ENCODE peak calls at places on chromosomes 11 and 22, in eight cellular contexts. One of them, this sample, is unnamed.
A peak's percentile ranks its signal among the peaks of the same experiment; 100 is the strongest.

GRCh38 chr11:10633261-10633660 is 60.3 kb downstream of the IRAG1 start:
- DNase-seq in GM23338: no peak
- DNase-seq in kidney glomerular epithelial cell: no peak
- DNase-seq in DMS153: no peak
- DNase-seq in activated CD4-positive, CD25-positive, alpha-beta regulatory T cell: no peak
- DNase-seq in SK-MEL-5: no peak
- DNase-seq in right cardiac atrium: no peak
- DNase-seq in Daoy: no peak
- DNase-seq in this sample: no peak

GRCh38 chr11:112885744-112886706 is 75.2 kb upstream of the NCAM1 start:
- DNase-seq in GM23338: no peak
- DNase-seq in kidney glomerular epithelial cell: no peak
- DNase-seq in DMS153: peak; percentile 5
- DNase-seq in activated CD4-positive, CD25-positive, alpha-beta regulatory T cell: no peak
- DNase-seq in SK-MEL-5: no peak
- DNase-seq in right cardiac atrium: no peak
- DNase-seq in Daoy: no peak
- DNase-seq in this sample: no peak

GRCh38 chr22:21051145-21051835 is 5.5 kb downstream of the LRRC74B start:
- DNase-seq in GM23338: no peak
- DNase-seq in kidney glomerular epithelial cell: no peak
- DNase-seq in DMS153: no peak
- DNase-seq in activated CD4-positive, CD25-positive, alpha-beta regulatory T cell: no peak
- DNase-seq in SK-MEL-5: no peak
- DNase-seq in right cardiac atrium: no peak
- DNase-seq in Daoy: no peak
- DNase-seq in this sample: no peak

GRCh38 chr22:44583854-44584253 is 85.8 kb upstream of the RTL6 start:
- DNase-seq in GM23338: peak; percentile 36
- DNase-seq in kidney glomerular epithelial cell: no peak
- DNase-seq in DMS153: no peak
- DNase-seq in activated CD4-positive, CD25-positive, alpha-beta regulatory T cell: no peak
- DNase-seq in SK-MEL-5: no peak
- DNase-seq in right cardiac atrium: no peak
- DNase-seq in Daoy: no peak
- DNase-seq in this sample: no peak

GRCh38 chr11:64675417-64676252 is 47.4 kb downstream of the NRXN2 start:
- DNase-seq in GM23338: no peak
- DNase-seq in kidney glomerular epithelial cell: no peak
- DNase-seq in DMS153: peak; percentile 63
- DNase-seq in activated CD4-positive, CD25-positive, alpha-beta regulatory T cell: no peak
- DNase-seq in SK-MEL-5: peak; percentile 65
- DNase-seq in right cardiac atrium: peak; percentile 89
- DNase-seq in Daoy: peak; percentile 81
- DNase-seq in this sample: peak; percentile 42

GRCh38 chr22:25702046-25702445 is 39.9 kb upstream of the MYO18B start:
- DNase-seq in GM23338: no peak
- DNase-seq in kidney glomerular epithelial cell: peak; percentile 1
- DNase-seq in DMS153: no peak
- DNase-seq in activated CD4-positive, CD25-positive, alpha-beta regulatory T cell: no peak
- DNase-seq in SK-MEL-5: peak; percentile 57
- DNase-seq in right cardiac atrium: no peak
- DNase-seq in Daoy: no peak
- DNase-seq in this sample: no peak

GRCh38 chr11:2528301-2529050 is 83.7 kb downstream of the KCNQ1 start:
- DNase-seq in GM23338: no peak
- DNase-seq in kidney glomerular epithelial cell: no peak
- DNase-seq in DMS153: no peak
- DNase-seq in activated CD4-positive, CD25-positive, alpha-beta regulatory T cell: no peak
- DNase-seq in SK-MEL-5: no peak
- DNase-seq in right cardiac atrium: peak; percentile 6
- DNase-seq in Daoy: no peak
- DNase-seq in this sample: no peak

GRCh38 chr11:121054266-121054665 is 30.4 kb downstream of the TBCEL start:
- DNase-seq in GM23338: no peak
- DNase-seq in kidney glomerular epithelial cell: no peak
- DNase-seq in DMS153: no peak
- DNase-seq in activated CD4-positive, CD25-positive, alpha-beta regulatory T cell: no peak
- DNase-seq in SK-MEL-5: no peak
- DNase-seq in right cardiac atrium: no peak
- DNase-seq in Daoy: no peak
- DNase-seq in this sample: no peak

GRCh38 chr11:68551777-68552176 is 91.2 kb downstream of the PPP6R3 start:
- DNase-seq in GM23338: no peak
- DNase-seq in kidney glomerular epithelial cell: no peak
- DNase-seq in DMS153: no peak
- DNase-seq in activated CD4-positive, CD25-positive, alpha-beta regulatory T cell: no peak
- DNase-seq in SK-MEL-5: no peak
- DNase-seq in right cardiac atrium: no peak
- DNase-seq in Daoy: no peak
- DNase-seq in this sample: no peak

GRCh38 chr11:128392259-128392658 is 195.1 kb downstream of the ETS1 start:
- DNase-seq in GM23338: no peak
- DNase-seq in kidney glomerular epithelial cell: no peak
- DNase-seq in DMS153: no peak
- DNase-seq in activated CD4-positive, CD25-positive, alpha-beta regulatory T cell: no peak
- DNase-seq in SK-MEL-5: no peak
- DNase-seq in right cardiac atrium: no peak
- DNase-seq in Daoy: no peak
- DNase-seq in this sample: no peak

GRCh38 chr22:24683671-24684070 is 80.7 kb downstream of the GGT1 start:
- DNase-seq in GM23338: no peak
- DNase-seq in kidney glomerular epithelial cell: no peak
- DNase-seq in DMS153: no peak
- DNase-seq in activated CD4-positive, CD25-positive, alpha-beta regulatory T cell: no peak
- DNase-seq in SK-MEL-5: peak; percentile 42
- DNase-seq in right cardiac atrium: no peak
- DNase-seq in Daoy: peak; percentile 43
- DNase-seq in this sample: no peak

GRCh38 chr11:113907155-113907554 is 2.6 kb downstream of the HTR3B start:
- DNase-seq in GM23338: no peak
- DNase-seq in kidney glomerular epithelial cell: no peak
- DNase-seq in DMS153: no peak
- DNase-seq in activated CD4-positive, CD25-positive, alpha-beta regulatory T cell: no peak
- DNase-seq in SK-MEL-5: no peak
- DNase-seq in right cardiac atrium: no peak
- DNase-seq in Daoy: no peak
- DNase-seq in this sample: no peak

GRCh38 chr11:47980907-47981621 is 705 bp downstream of the PTPRJ start:
- DNase-seq in GM23338: peak; percentile 83
- DNase-seq in kidney glomerular epithelial cell: peak; percentile 13
- DNase-seq in DMS153: no peak
- DNase-seq in activated CD4-positive, CD25-positive, alpha-beta regulatory T cell: no peak
- DNase-seq in SK-MEL-5: no peak
- DNase-seq in right cardiac atrium: peak; percentile 49
- DNase-seq in Daoy: peak; percentile 54
- DNase-seq in this sample: no peak

GRCh38 chr11:17792161-17792560 is 57.6 kb downstream of the KCNC1 start:
- DNase-seq in GM23338: no peak
- DNase-seq in kidney glomerular epithelial cell: no peak
- DNase-seq in DMS153: no peak
- DNase-seq in activated CD4-positive, CD25-positive, alpha-beta regulatory T cell: no peak
- DNase-seq in SK-MEL-5: no peak
- DNase-seq in right cardiac atrium: no peak
- DNase-seq in Daoy: no peak
- DNase-seq in this sample: no peak

GRCh38 chr11:60634151-60634550 is 65.3 kb upstream of the MS4A8 start:
- DNase-seq in GM23338: peak; percentile 74
- DNase-seq in kidney glomerular epithelial cell: no peak
- DNase-seq in DMS153: no peak
- DNase-seq in activated CD4-positive, CD25-positive, alpha-beta regulatory T cell: no peak
- DNase-seq in SK-MEL-5: peak; percentile 43
- DNase-seq in right cardiac atrium: no peak
- DNase-seq in Daoy: no peak
- DNase-seq in this sample: no peak

GRCh38 chr11:37352485-37352884 is 754.4 kb upstream of the RAG2 start:
- DNase-seq in GM23338: no peak
- DNase-seq in kidney glomerular epithelial cell: no peak
- DNase-seq in DMS153: no peak
- DNase-seq in activated CD4-positive, CD25-positive, alpha-beta regulatory T cell: no peak
- DNase-seq in SK-MEL-5: no peak
- DNase-seq in right cardiac atrium: no peak
- DNase-seq in Daoy: no peak
- DNase-seq in this sample: no peak

GRCh38 chr11:46277313-46277622 is 194 bp upstream of the CREB3L1 start:
- DNase-seq in GM23338: peak; percentile 81
- DNase-seq in kidney glomerular epithelial cell: peak; percentile 36
- DNase-seq in DMS153: no peak
- DNase-seq in activated CD4-positive, CD25-positive, alpha-beta regulatory T cell: no peak
- DNase-seq in SK-MEL-5: no peak
- DNase-seq in right cardiac atrium: no peak
- DNase-seq in Daoy: no peak
- DNase-seq in this sample: no peak

GRCh38 chr11:16001899-16002426 is 354.4 kb downstream of the SOX6 start:
- DNase-seq in GM23338: peak; percentile 6
- DNase-seq in kidney glomerular epithelial cell: peak; percentile 46
- DNase-seq in DMS153: peak; percentile 100
- DNase-seq in activated CD4-positive, CD25-positive, alpha-beta regulatory T cell: no peak
- DNase-seq in SK-MEL-5: peak; percentile 99
- DNase-seq in right cardiac atrium: no peak
- DNase-seq in Daoy: peak; percentile 88
- DNase-seq in this sample: no peak

GRCh38 chr22:45878051-45878764 is 98.8 kb downstream of the WNT7B start:
- DNase-seq in GM23338: no peak
- DNase-seq in kidney glomerular epithelial cell: no peak
- DNase-seq in DMS153: no peak
- DNase-seq in activated CD4-positive, CD25-positive, alpha-beta regulatory T cell: no peak
- DNase-seq in SK-MEL-5: no peak
- DNase-seq in right cardiac atrium: peak; percentile 23
- DNase-seq in Daoy: peak; percentile 2
- DNase-seq in this sample: no peak

GRCh38 chr11:92941676-92942571 is 27.5 kb upstream of the MTNR1B start:
- DNase-seq in GM23338: peak; percentile 70
- DNase-seq in kidney glomerular epithelial cell: peak; percentile 37
- DNase-seq in DMS153: no peak
- DNase-seq in activated CD4-positive, CD25-positive, alpha-beta regulatory T cell: no peak
- DNase-seq in SK-MEL-5: peak; percentile 46
- DNase-seq in right cardiac atrium: no peak
- DNase-seq in Daoy: no peak
- DNase-seq in this sample: no peak

GRCh38 chr11:46382644-46383403 is 1.4 kb downstream of the MDK start:
- DNase-seq in GM23338: peak; percentile 89
- DNase-seq in kidney glomerular epithelial cell: no peak
- DNase-seq in DMS153: peak; percentile 34
- DNase-seq in activated CD4-positive, CD25-positive, alpha-beta regulatory T cell: no peak
- DNase-seq in SK-MEL-5: peak; percentile 72
- DNase-seq in right cardiac atrium: no peak
- DNase-seq in Daoy: peak; percentile 60
- DNase-seq in this sample: no peak

GRCh38 chr11:8941341-8942103 is 1.3 kb downstream of the ASCL3 start:
- DNase-seq in GM23338: no peak
- DNase-seq in kidney glomerular epithelial cell: no peak
- DNase-seq in DMS153: no peak
- DNase-seq in activated CD4-positive, CD25-positive, alpha-beta regulatory T cell: no peak
- DNase-seq in SK-MEL-5: no peak
- DNase-seq in right cardiac atrium: no peak
- DNase-seq in Daoy: no peak
- DNase-seq in this sample: no peak

GRCh38 chr11:112082729-112083128 is 3.8 kb downstream of the TIMM8B start:
- DNase-seq in GM23338: no peak
- DNase-seq in kidney glomerular epithelial cell: no peak
- DNase-seq in DMS153: no peak
- DNase-seq in activated CD4-positive, CD25-positive, alpha-beta regulatory T cell: no peak
- DNase-seq in SK-MEL-5: peak; percentile 78
- DNase-seq in right cardiac atrium: no peak
- DNase-seq in Daoy: peak; percentile 27
- DNase-seq in this sample: no peak

GRCh38 chr11:62726156-62727006 is 876 bp downstream of the HNRNPUL2 start:
- DNase-seq in GM23338: no peak
- DNase-seq in kidney glomerular epithelial cell: no peak
- DNase-seq in DMS153: no peak
- DNase-seq in activated CD4-positive, CD25-positive, alpha-beta regulatory T cell: no peak
- DNase-seq in SK-MEL-5: no peak
- DNase-seq in right cardiac atrium: no peak
- DNase-seq in Daoy: no peak
- DNase-seq in this sample: no peak

GRCh38 chr11:134866215-134866614 is 454.2 kb upstream of the B3GAT1 start:
- DNase-seq in GM23338: no peak
- DNase-seq in kidney glomerular epithelial cell: no peak
- DNase-seq in DMS153: no peak
- DNase-seq in activated CD4-positive, CD25-positive, alpha-beta regulatory T cell: no peak
- DNase-seq in SK-MEL-5: no peak
- DNase-seq in right cardiac atrium: no peak
- DNase-seq in Daoy: no peak
- DNase-seq in this sample: no peak

GRCh38 chr22:33853200-33854097 is 66.8 kb downstream of the LARGE1 start:
- DNase-seq in GM23338: peak; percentile 64
- DNase-seq in kidney glomerular epithelial cell: peak; percentile 80
- DNase-seq in DMS153: peak; percentile 70
- DNase-seq in activated CD4-positive, CD25-positive, alpha-beta regulatory T cell: no peak
- DNase-seq in SK-MEL-5: peak; percentile 77
- DNase-seq in right cardiac atrium: peak; percentile 69
- DNase-seq in Daoy: peak; percentile 85
- DNase-seq in this sample: peak; percentile 35

GRCh38 chr11:118930152-118930712 is 4.5 kb upstream of the BCL9L start:
- DNase-seq in GM23338: peak; percentile 99
- DNase-seq in kidney glomerular epithelial cell: peak; percentile 69
- DNase-seq in DMS153: peak; percentile 93
- DNase-seq in activated CD4-positive, CD25-positive, alpha-beta regulatory T cell: peak; percentile 77
- DNase-seq in SK-MEL-5: peak; percentile 77
- DNase-seq in right cardiac atrium: peak; percentile 75
- DNase-seq in Daoy: peak; percentile 72
- DNase-seq in this sample: peak; percentile 89

GRCh38 chr11:134599180-134599810 is 187.3 kb upstream of the B3GAT1 start:
- DNase-seq in GM23338: no peak
- DNase-seq in kidney glomerular epithelial cell: no peak
- DNase-seq in DMS153: no peak
- DNase-seq in activated CD4-positive, CD25-positive, alpha-beta regulatory T cell: no peak
- DNase-seq in SK-MEL-5: no peak
- DNase-seq in right cardiac atrium: no peak
- DNase-seq in Daoy: no peak
- DNase-seq in this sample: no peak

GRCh38 chr11:118908931-118909618 is 16.7 kb downstream of the BCL9L start:
- DNase-seq in GM23338: peak; percentile 80
- DNase-seq in kidney glomerular epithelial cell: peak; percentile 72
- DNase-seq in DMS153: peak; percentile 45
- DNase-seq in activated CD4-positive, CD25-positive, alpha-beta regulatory T cell: no peak
- DNase-seq in SK-MEL-5: peak; percentile 73
- DNase-seq in right cardiac atrium: peak; percentile 78
- DNase-seq in Daoy: peak; percentile 58
- DNase-seq in this sample: peak; percentile 77

GRCh38 chr11:120807414-120808150 is 216.3 kb upstream of the TBCEL start:
- DNase-seq in GM23338: peak; percentile 46
- DNase-seq in kidney glomerular epithelial cell: peak; percentile 99
- DNase-seq in DMS153: no peak
- DNase-seq in activated CD4-positive, CD25-positive, alpha-beta regulatory T cell: no peak
- DNase-seq in SK-MEL-5: no peak
- DNase-seq in right cardiac atrium: no peak
- DNase-seq in Daoy: peak; percentile 82
- DNase-seq in this sample: no peak

This sample was measured in tibial nerve.